ENCODE peak calls at places on chromosomes 12 and 14, in six cellular contexts. U is left ventricle myocardium inferior, T is breast epithelium, J is IMR-90, Q is foreskin keratinocyte, L is AG09319. C is an unnamed sample.

GRCh38 chr12:79451988-79452387 is 238.8 kb downstream of the PAWR start:
- DNase-seq in U (peak; percentile 38), T (peak; percentile 64), J (peak; percentile 88), Q (peak; percentile 80), L (peak; percentile 67), C (peak; percentile 32)

GRCh38 chr14:104101651-104102281 is 16.3 kb downstream of the ASPG start:
- DNase-seq in U (peak; percentile 4), T (peak; percentile 43), J (no peak), Q (no peak), L (no peak), C (no peak)

GRCh38 chr12:54169036-54169435 is 19.7 kb downstream of the SMUG1 start:
- DNase-seq in U (no peak), T (no peak), J (no peak), Q (no peak), L (no peak), C (no peak)

GRCh38 chr14:76055330-76055729 is 69.8 kb downstream of the IFT43 start:
- DNase-seq in U (no peak), T (no peak), J (no peak), Q (no peak), L (no peak), C (no peak)

GRCh38 chr14:87883750-87884149 is 109.2 kb downstream of the GALC start:
- DNase-seq in U (no peak), T (no peak), J (no peak), Q (no peak), L (no peak), C (no peak)

GRCh38 chr14:105020815-105021655 is at the start of gene CDCA4:
- DNase-seq in U (peak; percentile 98), T (peak; percentile 96), J (peak; percentile 93), Q (peak; percentile 85), L (peak; percentile 83), C (peak; percentile 98)

GRCh38 chr12:2682301-2683282 is 112.2 kb upstream of the FKBP4 start:
- DNase-seq in U (no peak), T (no peak), J (peak; percentile 54), Q (peak; percentile 8), L (no peak), C (no peak)

GRCh38 chr12:56645201-56645716 is 525 bp downstream of the ATP5F1B start:
- DNase-seq in U (no peak), T (no peak), J (no peak), Q (no peak), L (no peak), C (no peak)

GRCh38 chr14:49946320-49947141 is 53.6 kb downstream of the ARF6 start:
- DNase-seq in U (no peak), T (no peak), J (peak; percentile 68), Q (no peak), L (peak; percentile 38), C (peak; percentile 40)

GRCh38 chr12:94145231-94145979 is 3.0 kb upstream of the PLXNC1 start:
- DNase-seq in U (no peak), T (no peak), J (peak; percentile 55), Q (no peak), L (peak; percentile 14), C (no peak)

GRCh38 chr12:70845268-70845667 is 75.3 kb downstream of the PTPRR start:
- DNase-seq in U (no peak), T (no peak), J (no peak), Q (no peak), L (no peak), C (no peak)